ENCODE peak calls at places on chromosomes 6 and 20, in four cellular contexts. One of them, this sample, is unnamed.

GRCh38 chr6:36829919-36830544 is 9.2 kb downstream of the CPNE5 start:
- DNase-seq in H1: no peak
- DNase-seq in GM12878: no peak
- DNase-seq in HepG2: peak; percentile 98
- DNase-seq in this sample: no peak

GRCh38 chr6:38503940-38504682 is 135.6 kb downstream of the BTBD9 start:
- DNase-seq in HepG2: no peak
- DNase-seq in H1: no peak
- DNase-seq in GM12878: no peak
- DNase-seq in this sample: no peak

GRCh38 chr6:111207141-111207858 is 120.0 kb downstream of the SLC16A10 start:
- DNase-seq in H1: no peak
- DNase-seq in HepG2: no peak
- DNase-seq in GM12878: no peak
- DNase-seq in this sample: no peak

GRCh38 chr6:71404967-71405278 is 116.3 kb downstream of the OGFRL1 start:
- DNase-seq in GM12878: no peak
- DNase-seq in H1: no peak
- DNase-seq in HepG2: no peak
- DNase-seq in this sample: no peak

GRCh38 chr6:387293-387694 is 4.3 kb upstream of the IRF4 start:
- DNase-seq in HepG2: no peak
- DNase-seq in GM12878: no peak
- DNase-seq in H1: no peak
- DNase-seq in this sample: no peak

GRCh38 chr6:126880926-126881325 is 237.5 kb upstream of the RSPO3 start:
- DNase-seq in HepG2: no peak
- DNase-seq in GM12878: no peak
- DNase-seq in H1: no peak
- DNase-seq in this sample: no peak

GRCh38 chr20:41110930-41111577 is 26.3 kb upstream of the PLCG1 start:
- DNase-seq in HepG2: peak; percentile 90
- DNase-seq in H1: no peak
- DNase-seq in GM12878: no peak
- DNase-seq in this sample: no peak

GRCh38 chr6:108673602-108674001 is 112.9 kb downstream of the FOXO3 start:
- DNase-seq in H1: no peak
- DNase-seq in GM12878: no peak
- DNase-seq in HepG2: peak; percentile 10
- DNase-seq in this sample: no peak

GRCh38 chr20:32354592-32355416 is 3.3 kb upstream of the ASXL1 start:
- DNase-seq in GM12878: peak; percentile 59
- DNase-seq in HepG2: peak; percentile 93
- DNase-seq in H1: no peak
- DNase-seq in this sample: no peak

GRCh38 chr20:20130399-20130798 is 78.1 kb downstream of the CFAP61 start:
- DNase-seq in H1: no peak
- DNase-seq in GM12878: peak; percentile 1
- DNase-seq in HepG2: peak; percentile 59
- DNase-seq in this sample: no peak

GRCh38 chr6:43870660-43871061 is 100.7 kb downstream of the VEGFA start:
- DNase-seq in HepG2: no peak
- DNase-seq in H1: no peak
- DNase-seq in GM12878: no peak
- DNase-seq in this sample: no peak

GRCh38 chr6:87139236-87139635 is 16.1 kb upstream of the ZNF292 start:
- DNase-seq in HepG2: peak; percentile 48
- DNase-seq in H1: no peak
- DNase-seq in GM12878: no peak
- DNase-seq in this sample: peak; percentile 42

GRCh38 chr20:32566379-32567374 is 18.5 kb downstream of the NOL4L start:
- DNase-seq in GM12878: no peak
- DNase-seq in H1: no peak
- DNase-seq in HepG2: no peak
- DNase-seq in this sample: no peak

GRCh38 chr6:21227486-21227885 is 366.1 kb upstream of the SOX4 start:
- DNase-seq in HepG2: no peak
- DNase-seq in H1: no peak
- DNase-seq in GM12878: no peak
- DNase-seq in this sample: no peak

GRCh38 chr20:59749293-59749680 is 144.9 kb downstream of the PHACTR3 start:
- DNase-seq in H1: no peak
- DNase-seq in GM12878: no peak
- DNase-seq in HepG2: no peak
- DNase-seq in this sample: no peak

GRCh38 chr6:164098857-164099534 is 684.5 kb downstream of the QKI start:
- DNase-seq in H1: no peak
- DNase-seq in HepG2: peak; percentile 14
- DNase-seq in GM12878: no peak
- DNase-seq in this sample: no peak

GRCh38 chr6:167786859-167787675 is 39.6 kb upstream of the AFDN start:
- DNase-seq in H1: no peak
- DNase-seq in HepG2: no peak
- DNase-seq in GM12878: no peak
- DNase-seq in this sample: no peak

GRCh38 chr20:17816804-17817590 is 117.2 kb downstream of the BANF2 start:
- DNase-seq in H1: no peak
- DNase-seq in GM12878: no peak
- DNase-seq in HepG2: no peak
- DNase-seq in this sample: no peak

GRCh38 chr20:35610833-35611427 is 4.7 kb upstream of the SPAG4 start:
- DNase-seq in GM12878: no peak
- DNase-seq in H1: no peak
- DNase-seq in HepG2: no peak
- DNase-seq in this sample: no peak

GRCh38 chr20:44057698-44058675 is 129.0 kb downstream of the JPH2 start:
- DNase-seq in GM12878: no peak
- DNase-seq in HepG2: no peak
- DNase-seq in H1: peak; percentile 33
- DNase-seq in this sample: no peak

GRCh38 chr6:163094881-163095280 is 319.6 kb upstream of the QKI start:
- DNase-seq in GM12878: no peak
- DNase-seq in H1: no peak
- DNase-seq in HepG2: no peak
- DNase-seq in this sample: no peak

GRCh38 chr6:40804905-40805304 is 217.7 kb upstream of the LRFN2 start:
- DNase-seq in H1: no peak
- DNase-seq in GM12878: no peak
- DNase-seq in HepG2: no peak
- DNase-seq in this sample: peak; percentile 48

GRCh38 chr6:3510617-3511016 is 53.8 kb upstream of the SLC22A23 start:
- DNase-seq in HepG2: no peak
- DNase-seq in H1: no peak
- DNase-seq in GM12878: no peak
- DNase-seq in this sample: no peak

GRCh38 chr6:28953039-28953872 is 29.5 kb upstream of the TRIM27 start:
- DNase-seq in H1: peak; percentile 81
- DNase-seq in GM12878: peak; percentile 56
- DNase-seq in HepG2: peak; percentile 74
- DNase-seq in this sample: peak; percentile 75
- TF ChIP-seq MAX in H1: no peak
- TF ChIP-seq MAX in GM12878: no peak
- TF ChIP-seq MAX in HepG2: peak; percentile 63
- TF ChIP-seq MAX in this sample: no peak

DNA sequence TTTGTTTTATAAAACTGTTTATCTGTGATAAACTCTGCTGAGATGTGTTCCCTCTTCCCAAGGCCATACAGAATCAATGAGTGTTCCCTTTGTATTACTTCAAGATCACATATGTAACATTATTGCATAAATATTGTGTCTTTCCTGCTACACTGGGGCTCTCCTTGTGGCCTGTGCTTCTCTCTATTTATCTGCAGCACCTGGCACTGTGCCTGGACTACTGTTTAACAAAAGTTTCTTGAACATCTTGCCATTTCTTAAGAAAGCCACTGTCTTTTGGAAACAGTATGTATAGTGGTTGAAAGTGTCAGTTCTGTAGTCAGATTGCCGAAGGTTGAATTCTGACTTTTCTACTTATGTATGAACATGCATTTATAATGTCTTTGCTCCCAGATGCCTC is 169.0 kb upstream of the SCGN start:
- DNase-seq in H1: no peak
- DNase-seq in GM12878: no peak
- DNase-seq in HepG2: no peak
- DNase-seq in this sample: no peak
- TF ChIP-seq TCF12 in H1: no peak
- TF ChIP-seq TCF12 in GM12878: no peak
- TF ChIP-seq TCF12 in HepG2: no peak
- TF ChIP-seq TCF12 in this sample: no peak

GRCh38 chr6:113968472-113968871 is 2.5 kb downstream of the HDAC2 start:
- DNase-seq in GM12878: no peak
- DNase-seq in HepG2: no peak
- DNase-seq in H1: no peak
- DNase-seq in this sample: no peak

GRCh38 chr6:113967777-113968176 is 3.2 kb downstream of the HDAC2 start:
- DNase-seq in H1: no peak
- DNase-seq in GM12878: no peak
- DNase-seq in HepG2: no peak
- DNase-seq in this sample: no peak

GRCh38 chr6:113970808-113971676 is at the start of gene HDAC2:
- DNase-seq in H1: peak; percentile 92
- DNase-seq in GM12878: peak; percentile 71
- DNase-seq in HepG2: peak; percentile 67
- DNase-seq in this sample: peak; percentile 97

GRCh38 chr6:113969888-113970807 is 800 bp downstream of the HDAC2 start:
- DNase-seq in HepG2: peak; percentile 48
- DNase-seq in GM12878: no peak
- DNase-seq in H1: peak; percentile 64
- DNase-seq in this sample: peak; percentile 70

GRCh38 chr6:113971786-113972185 is 838 bp upstream of the HDAC2 start:
- DNase-seq in H1: no peak
- DNase-seq in GM12878: no peak
- DNase-seq in HepG2: no peak
- DNase-seq in this sample: no peak
- TF ChIP-seq MAX in H1: no peak
- TF ChIP-seq MAX in GM12878: no peak
- TF ChIP-seq MAX in HepG2: no peak
- TF ChIP-seq MAX in this sample: no peak

GRCh38 chr6:5468586-5468985 is 207.3 kb downstream of the FARS2 start:
- DNase-seq in H1: no peak
- DNase-seq in GM12878: no peak
- DNase-seq in HepG2: no peak
- DNase-seq in this sample: no peak

GRCh38 chr6:5471044-5471443 is 209.7 kb downstream of the FARS2 start:
- DNase-seq in H1: no peak
- DNase-seq in GM12878: peak; percentile 26
- DNase-seq in HepG2: peak; percentile 54
- DNase-seq in this sample: peak; percentile 66

GRCh38 chr6:5472583-5472982 is 211.3 kb downstream of the FARS2 start:
- DNase-seq in HepG2: no peak
- DNase-seq in GM12878: no peak
- DNase-seq in H1: no peak
- DNase-seq in this sample: no peak

GRCh38 chr6:5469101-5469846 is 208.0 kb downstream of the FARS2 start:
- DNase-seq in GM12878: no peak
- DNase-seq in HepG2: no peak
- DNase-seq in H1: no peak
- DNase-seq in this sample: no peak

DNA sequence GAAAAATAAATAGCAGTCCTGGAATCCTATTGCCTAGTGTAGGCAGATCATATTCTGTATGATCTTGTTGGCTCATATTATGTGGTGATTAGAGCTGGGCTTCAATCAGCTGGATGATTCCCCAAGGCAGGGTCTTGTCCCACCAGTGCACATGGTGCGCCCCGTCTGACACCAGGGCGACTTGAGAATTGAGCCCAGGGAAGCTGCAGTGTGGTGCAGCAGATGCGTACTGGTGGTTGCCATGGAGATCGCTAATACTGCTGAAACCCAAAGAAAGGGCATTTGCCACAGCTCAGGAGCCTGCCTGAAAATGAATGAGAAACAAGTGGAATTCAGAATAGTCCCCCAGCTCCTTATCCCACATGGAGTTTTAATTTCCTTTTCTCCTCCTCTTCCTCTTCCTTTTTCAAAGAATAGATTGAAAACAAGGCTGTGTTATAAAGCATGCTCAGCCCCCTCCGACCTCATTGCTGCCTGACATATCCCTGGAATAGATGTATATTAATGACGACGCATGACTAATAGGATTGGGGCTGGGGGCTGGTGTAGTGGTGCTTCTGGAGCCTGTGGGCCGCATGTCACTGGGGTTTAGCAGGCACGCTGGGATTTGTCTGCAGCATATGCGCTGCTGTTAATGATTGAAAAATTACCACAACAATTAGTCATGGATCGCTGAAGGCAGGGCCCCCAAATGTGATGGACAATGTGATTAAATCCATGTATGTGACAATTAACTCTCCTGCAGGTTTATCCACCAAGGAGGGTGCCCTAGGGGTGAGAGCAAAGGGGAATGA is 210.5 kb downstream of the FARS2 start:
- DNase-seq in H1: no peak
- DNase-seq in GM12878: no peak
- DNase-seq in HepG2: no peak
- DNase-seq in this sample: peak; percentile 50
- TF ChIP-seq TCF12 in H1: no peak
- TF ChIP-seq TCF12 in GM12878: no peak
- TF ChIP-seq TCF12 in HepG2: no peak
- TF ChIP-seq TCF12 in this sample: peak; percentile 45

GRCh38 chr20:57835462-57836455 is 125.9 kb upstream of the PMEPA1 start:
- DNase-seq in H1: no peak
- DNase-seq in GM12878: no peak
- DNase-seq in HepG2: no peak
- DNase-seq in this sample: no peak
- TF ChIP-seq MAX in H1: no peak
- TF ChIP-seq MAX in GM12878: no peak
- TF ChIP-seq MAX in HepG2: no peak
- TF ChIP-seq MAX in this sample: no peak

GRCh38 chr6:169256061-169256460 is 2.4 kb upstream of the THBS2 start:
- DNase-seq in HepG2: no peak
- DNase-seq in H1: no peak
- DNase-seq in GM12878: no peak
- DNase-seq in this sample: no peak

GRCh38 chr6:169253745-169254238 is at the start of gene THBS2:
- DNase-seq in HepG2: no peak
- DNase-seq in H1: peak; percentile 57
- DNase-seq in GM12878: no peak
- DNase-seq in this sample: no peak

GRCh38 chr6:169254456-169255316 is 1.0 kb upstream of the THBS2 start:
- DNase-seq in H1: no peak
- DNase-seq in GM12878: no peak
- DNase-seq in HepG2: no peak
- DNase-seq in this sample: no peak

GRCh38 chr6:169255643-169256042 is 2.0 kb upstream of the THBS2 start:
- DNase-seq in H1: no peak
- DNase-seq in HepG2: no peak
- DNase-seq in GM12878: no peak
- DNase-seq in this sample: no peak

GRCh38 chr6:169256518-169256917 is 2.9 kb upstream of the THBS2 start:
- DNase-seq in HepG2: no peak
- DNase-seq in H1: no peak
- DNase-seq in GM12878: no peak
- DNase-seq in this sample: no peak
- TF ChIP-seq TCF12 in HepG2: no peak
- TF ChIP-seq TCF12 in H1: no peak
- TF ChIP-seq TCF12 in GM12878: no peak
- TF ChIP-seq TCF12 in this sample: no peak

GRCh38 chr6:148559848-148560433 is 186.9 kb upstream of the UST start:
- DNase-seq in GM12878: no peak
- DNase-seq in H1: peak; percentile 94
- DNase-seq in HepG2: peak; percentile 39
- DNase-seq in this sample: peak; percentile 84
- TF ChIP-seq MAX in GM12878: no peak
- TF ChIP-seq MAX in H1: peak; percentile 90
- TF ChIP-seq MAX in HepG2: peak; percentile 89
- TF ChIP-seq MAX in this sample: peak; percentile 46

GRCh38 chr20:54132612-54133433 is 41.0 kb downstream of the CYP24A1 start:
- DNase-seq in GM12878: no peak
- DNase-seq in HepG2: peak; percentile 100
- DNase-seq in H1: no peak
- DNase-seq in this sample: no peak
- TF ChIP-seq TCF12 in GM12878: no peak
- TF ChIP-seq TCF12 in HepG2: no peak
- TF ChIP-seq TCF12 in H1: no peak
- TF ChIP-seq TCF12 in this sample: peak; percentile 98

This sample was measured in SK-N-SH.